ENCODE peak calls at places on chromosome X, in five cellular contexts. One of them, this sample, is unnamed. For H3K9me3, the result is how much of the 10 kb centered on the place peaks cover.

GRCh38 chrX:123590842-123591491 is 141.9 kb downstream of the THOC2 start:
- DNase-seq in uterus: no peak
- DNase-seq in suprapubic skin: no peak
- DNase-seq in Panc1: no peak
- DNase-seq in lower lobe of right lung: no peak
- DNase-seq in this sample: no peak

GRCh38 chrX:110732274-110732673 is 63.3 kb downstream of the CHRDL1 start:
- DNase-seq in Panc1: no peak
- DNase-seq in suprapubic skin: no peak
- DNase-seq in uterus: no peak
- DNase-seq in lower lobe of right lung: no peak
- DNase-seq in this sample: no peak

GRCh38 chrX:107324493-107325310 is 118.3 kb downstream of the DNAAF6 start:
- DNase-seq in suprapubic skin: no peak
- DNase-seq in Panc1: no peak
- DNase-seq in uterus: no peak
- DNase-seq in lower lobe of right lung: peak
- DNase-seq in this sample: no peak

GRCh38 chrX:131747173-131747572 is 203.3 kb downstream of the OR13H1 start:
- DNase-seq in suprapubic skin: peak
- DNase-seq in lower lobe of right lung: no peak
- DNase-seq in Panc1: peak
- DNase-seq in uterus: peak
- DNase-seq in this sample: no peak

GRCh38 chrX:31661280-31661679 is 589.4 kb upstream of the FTHL17 start:
- DNase-seq in lower lobe of right lung: no peak
- DNase-seq in uterus: no peak
- DNase-seq in Panc1: no peak
- DNase-seq in suprapubic skin: no peak
- DNase-seq in this sample: no peak

GRCh38 chrX:150517303-150517896 is 51.0 kb upstream of the MTM1 start:
- DNase-seq in Panc1: no peak
- DNase-seq in suprapubic skin: no peak
- DNase-seq in lower lobe of right lung: no peak
- DNase-seq in uterus: no peak
- DNase-seq in this sample: no peak

GRCh38 chrX:28888421-28888820 is 301.2 kb downstream of the IL1RAPL1 start:
- DNase-seq in suprapubic skin: no peak
- DNase-seq in uterus: no peak
- DNase-seq in lower lobe of right lung: no peak
- DNase-seq in Panc1: no peak
- DNase-seq in this sample: no peak

GRCh38 chrX:48896611-48897011 is 957 bp downstream of the TIMM17B start:
- DNase-seq in lower lobe of right lung: no peak
- DNase-seq in suprapubic skin: peak
- DNase-seq in uterus: no peak
- DNase-seq in Panc1: no peak
- DNase-seq in this sample: no peak

GRCh38 chrX:72121381-72121780 is 10.3 kb downstream of the RTL5 start:
- DNase-seq in Panc1: no peak
- DNase-seq in uterus: peak
- DNase-seq in lower lobe of right lung: peak
- DNase-seq in suprapubic skin: no peak
- DNase-seq in this sample: peak

GRCh38 chrX:85996555-85996954 is 50.8 kb downstream of the CHM start:
- DNase-seq in lower lobe of right lung: no peak
- DNase-seq in suprapubic skin: no peak
- DNase-seq in uterus: no peak
- DNase-seq in Panc1: no peak
- DNase-seq in this sample: no peak

GRCh38 chrX:133586443-133586842 is 171.2 kb upstream of the GPC4 start:
- DNase-seq in lower lobe of right lung: no peak
- DNase-seq in Panc1: no peak
- DNase-seq in uterus: no peak
- DNase-seq in suprapubic skin: no peak
- DNase-seq in this sample: no peak

GRCh38 chrX:47607091-47607490 is 12.6 kb downstream of the SYN1 start:
- DNase-seq in Panc1: no peak
- DNase-seq in lower lobe of right lung: no peak
- DNase-seq in suprapubic skin: no peak
- DNase-seq in uterus: no peak
- DNase-seq in this sample: no peak

GRCh38 chrX:16711219-16712115 is 1.0 kb downstream of the CTPS2 start:
- DNase-seq in Panc1: no peak
- DNase-seq in lower lobe of right lung: no peak
- DNase-seq in suprapubic skin: peak
- DNase-seq in uterus: no peak
- DNase-seq in this sample: no peak

GRCh38 chrX:65253817-65254216 is 277.6 kb upstream of the ZC4H2 start:
- DNase-seq in lower lobe of right lung: no peak
- DNase-seq in suprapubic skin: no peak
- DNase-seq in uterus: no peak
- DNase-seq in Panc1: no peak
- DNase-seq in this sample: no peak

GRCh38 chrX:150897371-150898319 is 823 bp downstream of the CD99L2 start:
- DNase-seq in suprapubic skin: no peak
- DNase-seq in lower lobe of right lung: peak
- DNase-seq in uterus: peak
- DNase-seq in Panc1: no peak
- DNase-seq in this sample: peak

GRCh38 chrX:10615931-10616780 is 4.2 kb downstream of the MID1 start:
- DNase-seq in suprapubic skin: no peak
- DNase-seq in lower lobe of right lung: no peak
- DNase-seq in Panc1: no peak
- DNase-seq in uterus: peak
- DNase-seq in this sample: no peak

GRCh38 chrX:16839224-16839851 is 30.8 kb downstream of the RBBP7 start:
- DNase-seq in lower lobe of right lung: no peak
- DNase-seq in Panc1: no peak
- DNase-seq in uterus: no peak
- DNase-seq in suprapubic skin: no peak
- DNase-seq in this sample: no peak

GRCh38 chrX:41313419-41313818 is 20.5 kb upstream of the DDX3X start:
- DNase-seq in suprapubic skin: no peak
- DNase-seq in lower lobe of right lung: no peak
- DNase-seq in uterus: no peak
- DNase-seq in Panc1: no peak
- DNase-seq in this sample: no peak

GRCh38 chrX:130704053-130705038 is 198.7 kb downstream of the ENOX2 start:
- DNase-seq in uterus: no peak
- DNase-seq in suprapubic skin: no peak
- DNase-seq in Panc1: no peak
- DNase-seq in lower lobe of right lung: no peak
- DNase-seq in this sample: no peak

GRCh38 chrX:37958493-37959211 is 47.7 kb upstream of the SYTL5 start:
- DNase-seq in suprapubic skin: no peak
- DNase-seq in Panc1: no peak
- DNase-seq in uterus: no peak
- DNase-seq in lower lobe of right lung: no peak
- DNase-seq in this sample: no peak

GRCh38 chrX:40109288-40110008 is 11.7 kb upstream of the BCOR start:
- DNase-seq in Panc1: no peak
- DNase-seq in lower lobe of right lung: peak
- DNase-seq in uterus: peak
- DNase-seq in suprapubic skin: no peak
- DNase-seq in this sample: no peak

GRCh38 chrX:12548341-12548740 is 242.9 kb upstream of the PRPS2 start:
- DNase-seq in suprapubic skin: no peak
- DNase-seq in lower lobe of right lung: no peak
- DNase-seq in Panc1: no peak
- DNase-seq in uterus: no peak
- DNase-seq in this sample: no peak

GRCh38 chrX:13383907-13384306 is 64.1 kb upstream of the ATXN3L start:
- DNase-seq in uterus: no peak
- DNase-seq in suprapubic skin: no peak
- DNase-seq in Panc1: no peak
- DNase-seq in lower lobe of right lung: no peak
- DNase-seq in this sample: no peak

GRCh38 chrX:46444011-46444410 is 101.2 kb downstream of the ZNF674 start:
- DNase-seq in lower lobe of right lung: no peak
- DNase-seq in uterus: no peak
- DNase-seq in Panc1: peak
- DNase-seq in suprapubic skin: no peak
- DNase-seq in this sample: no peak

GRCh38 chrX:12899506-12899905 is 6.9 kb upstream of the TLR8 start:
- DNase-seq in uterus: no peak
- DNase-seq in Panc1: no peak
- DNase-seq in suprapubic skin: no peak
- DNase-seq in lower lobe of right lung: no peak
- DNase-seq in this sample: no peak

GRCh38 chrX:40423299-40423698 is 157.5 kb upstream of the ATP6AP2 start:
- DNase-seq in Panc1: no peak
- DNase-seq in lower lobe of right lung: no peak
- DNase-seq in uterus: no peak
- DNase-seq in suprapubic skin: no peak
- DNase-seq in this sample: no peak

GRCh38 chrX:71096702-71097032 is 1.0 kb downstream of the FOXO4 start:
- DNase-seq in suprapubic skin: no peak
- DNase-seq in lower lobe of right lung: no peak
- DNase-seq in Panc1: no peak
- DNase-seq in uterus: no peak
- DNase-seq in this sample: no peak

GRCh38 chrX:71095971-71096701 is 485 bp downstream of the FOXO4 start:
- DNase-seq in uterus: no peak
- DNase-seq in lower lobe of right lung: no peak
- DNase-seq in suprapubic skin: no peak
- DNase-seq in Panc1: no peak
- DNase-seq in this sample: no peak

GRCh38 chrX:71099736-71100135 is 4.1 kb downstream of the FOXO4 start:
- DNase-seq in lower lobe of right lung: no peak
- DNase-seq in uterus: no peak
- DNase-seq in suprapubic skin: no peak
- DNase-seq in Panc1: no peak
- DNase-seq in this sample: no peak

GRCh38 chrX:71098951-71099506 is 3.4 kb downstream of the FOXO4 start:
- DNase-seq in Panc1: no peak
- DNase-seq in uterus: no peak
- DNase-seq in suprapubic skin: no peak
- DNase-seq in lower lobe of right lung: no peak
- DNase-seq in this sample: no peak

GRCh38 chrX:71098302-71098701 is 2.7 kb downstream of the FOXO4 start:
- DNase-seq in suprapubic skin: peak
- DNase-seq in uterus: peak
- DNase-seq in Panc1: no peak
- DNase-seq in lower lobe of right lung: peak
- DNase-seq in this sample: peak
- TF ChIP-seq CTCF in suprapubic skin: no peak
- TF ChIP-seq CTCF in uterus: peak
- TF ChIP-seq CTCF in Panc1: peak
- TF ChIP-seq CTCF in lower lobe of right lung: peak
- TF ChIP-seq CTCF in this sample: peak

GRCh38 chrX:55484948-55485347 is 4.7 kb downstream of the USP51 start:
- DNase-seq in suprapubic skin: no peak
- DNase-seq in Panc1: no peak
- DNase-seq in lower lobe of right lung: no peak
- DNase-seq in uterus: no peak
- DNase-seq in this sample: no peak
- H3K9me3 ChIP-seq in suprapubic skin: under half
- H3K9me3 ChIP-seq in Panc1: under half
- H3K9me3 ChIP-seq in lower lobe of right lung: under half
- H3K9me3 ChIP-seq in uterus: under half
- H3K9me3 ChIP-seq in this sample: under half

GRCh38 chrX:135112096-135112729 is 8.1 kb downstream of the ETDB start:
- DNase-seq in lower lobe of right lung: no peak
- DNase-seq in Panc1: peak
- DNase-seq in uterus: no peak
- DNase-seq in suprapubic skin: no peak
- DNase-seq in this sample: no peak
- TF ChIP-seq CTCF in lower lobe of right lung: peak
- TF ChIP-seq CTCF in Panc1: peak
- TF ChIP-seq CTCF in uterus: peak
- TF ChIP-seq CTCF in suprapubic skin: peak
- TF ChIP-seq CTCF in this sample: peak

GRCh38 chrX:44954562-44954961 is 81.6 kb downstream of the KDM6A start:
- DNase-seq in lower lobe of right lung: no peak
- DNase-seq in Panc1: no peak
- DNase-seq in suprapubic skin: no peak
- DNase-seq in uterus: no peak
- DNase-seq in this sample: no peak
- H3K9me3 ChIP-seq in lower lobe of right lung: under half
- H3K9me3 ChIP-seq in Panc1: under half
- H3K9me3 ChIP-seq in suprapubic skin: under half
- H3K9me3 ChIP-seq in uterus: under half
- H3K9me3 ChIP-seq in this sample: under half

GRCh38 chrX:50941638-50942037 is 31.1 kb downstream of the BMP15 start:
- DNase-seq in lower lobe of right lung: no peak
- DNase-seq in Panc1: no peak
- DNase-seq in uterus: no peak
- DNase-seq in suprapubic skin: no peak
- DNase-seq in this sample: no peak
- TF ChIP-seq CTCF in lower lobe of right lung: peak
- TF ChIP-seq CTCF in Panc1: peak
- TF ChIP-seq CTCF in uterus: no peak
- TF ChIP-seq CTCF in suprapubic skin: peak
- TF ChIP-seq CTCF in this sample: no peak

GRCh38 chrX:20053537-20053936 is 62.7 kb upstream of the BCLAF3 start:
- DNase-seq in lower lobe of right lung: no peak
- DNase-seq in suprapubic skin: no peak
- DNase-seq in uterus: no peak
- DNase-seq in Panc1: no peak
- DNase-seq in this sample: no peak
- H3K9me3 ChIP-seq in lower lobe of right lung: under half
- H3K9me3 ChIP-seq in suprapubic skin: under half
- H3K9me3 ChIP-seq in uterus: under half
- H3K9me3 ChIP-seq in Panc1: under half
- H3K9me3 ChIP-seq in this sample: under half

GRCh38 chrX:49951524-49952193 is 29.3 kb downstream of the CLCN5 start:
- DNase-seq in uterus: no peak
- DNase-seq in suprapubic skin: no peak
- DNase-seq in Panc1: no peak
- DNase-seq in lower lobe of right lung: no peak
- DNase-seq in this sample: no peak
- TF ChIP-seq CTCF in uterus: no peak
- TF ChIP-seq CTCF in suprapubic skin: no peak
- TF ChIP-seq CTCF in Panc1: no peak
- TF ChIP-seq CTCF in lower lobe of right lung: no peak
- TF ChIP-seq CTCF in this sample: no peak

GRCh38 chrX:103107836-103108235 is 14.9 kb upstream of the NXF3 start:
- DNase-seq in lower lobe of right lung: no peak
- DNase-seq in Panc1: no peak
- DNase-seq in suprapubic skin: no peak
- DNase-seq in uterus: no peak
- DNase-seq in this sample: no peak
- H3K9me3 ChIP-seq in lower lobe of right lung: under half
- H3K9me3 ChIP-seq in Panc1: under half
- H3K9me3 ChIP-seq in suprapubic skin: under half
- H3K9me3 ChIP-seq in uterus: under half
- H3K9me3 ChIP-seq in this sample: under half